ENCODE peak calls at places on chromosomes 1 and 21, in six cellular contexts. One of them, this sample, is unnamed.
A peak's percentile ranks its signal among the peaks of the same experiment; 100 is the strongest.

GRCh38 chr1:197178998-197179397 is 32.5 kb upstream of the ASPM start:
- DNase-seq in Ammon's horn: no peak
- DNase-seq in A549: peak; percentile 74
- DNase-seq in colonic mucosa: no peak
- DNase-seq in endothelial cell: no peak
- DNase-seq in coronary artery: no peak
- DNase-seq in this sample: no peak

GRCh38 chr1:151058682-151059341 is 610 bp downstream of the CDC42SE1 start:
- DNase-seq in Ammon's horn: no peak
- DNase-seq in A549: no peak
- DNase-seq in colonic mucosa: peak; percentile 67
- DNase-seq in endothelial cell: no peak
- DNase-seq in coronary artery: no peak
- DNase-seq in this sample: no peak

GRCh38 chr1:114353233-114353632 is 157.8 kb downstream of the TRIM33 start:
- DNase-seq in Ammon's horn: peak; percentile 36
- DNase-seq in A549: no peak
- DNase-seq in colonic mucosa: no peak
- DNase-seq in endothelial cell: no peak
- DNase-seq in coronary artery: no peak
- DNase-seq in this sample: peak; percentile 70

GRCh38 chr1:29362764-29363163 is 126.4 kb downstream of the PTPRU start:
- DNase-seq in Ammon's horn: no peak
- DNase-seq in A549: no peak
- DNase-seq in colonic mucosa: no peak
- DNase-seq in endothelial cell: no peak
- DNase-seq in coronary artery: peak; percentile 41
- DNase-seq in this sample: no peak

GRCh38 chr1:2474104-2474787 is 1.8 kb upstream of the PLCH2 start:
- DNase-seq in Ammon's horn: no peak
- DNase-seq in A549: no peak
- DNase-seq in colonic mucosa: no peak
- DNase-seq in endothelial cell: no peak
- DNase-seq in coronary artery: no peak
- DNase-seq in this sample: no peak

GRCh38 chr1:81179239-81179638 is 621.5 kb upstream of the ADGRL2 start:
- DNase-seq in Ammon's horn: no peak
- DNase-seq in A549: peak; percentile 55
- DNase-seq in colonic mucosa: no peak
- DNase-seq in endothelial cell: no peak
- DNase-seq in coronary artery: no peak
- DNase-seq in this sample: no peak

GRCh38 chr21:44947930-44948331 is 8.1 kb downstream of the SLX9 start:
- DNase-seq in Ammon's horn: no peak
- DNase-seq in A549: no peak
- DNase-seq in colonic mucosa: no peak
- DNase-seq in endothelial cell: no peak
- DNase-seq in coronary artery: no peak
- DNase-seq in this sample: no peak

GRCh38 chr1:99969260-99969728 is 502 bp upstream of the SLC35A3 start:
- DNase-seq in Ammon's horn: no peak
- DNase-seq in A549: peak; percentile 10
- DNase-seq in colonic mucosa: no peak
- DNase-seq in endothelial cell: no peak
- DNase-seq in coronary artery: no peak
- DNase-seq in this sample: no peak

This sample was measured in cerebellum.